ENCODE peak calls at places on chromosome 3, in eight cellular contexts. Q, M, Z, C, B, H, P and Y are unnamed samples.

GRCh38 chr3:124688580-124689454 is 41.4 kb upstream of the UMPS start:
- DNase-seq in H (peak), B (no peak), Q (peak), M (peak), C (peak), Z (peak), P (peak), Y (peak)

GRCh38 chr3:87997298-87997697 is 61.5 kb downstream of the CGGBP1 start:
- DNase-seq in Z (no peak), Q (no peak), P (peak), C (no peak), H (no peak), M (peak), B (no peak), Y (peak)

GRCh38 chr3:150174179-150174578 is 203.5 kb upstream of the PFN2 start:
- DNase-seq in C (no peak), Q (no peak), Z (no peak), B (no peak), H (no peak), M (no peak), P (peak), Y (no peak)

GRCh38 chr3:58612825-58613224 is 35.6 kb upstream of the FAM107A start:
- DNase-seq in M (no peak), Q (no peak), H (no peak), Z (peak), B (no peak), C (no peak), P (peak), Y (no peak)

GRCh38 chr3:100518983-100519382 is 26.6 kb downstream of the TMEM45A start:
- DNase-seq in P (peak), Z (no peak), Q (no peak), C (no peak), H (peak), M (peak), B (no peak), Y (peak)

GRCh38 chr3:24495334-24495994 is 814 bp upstream of the THRB start:
- DNase-seq in Q (peak), B (no peak), Z (peak), C (peak), M (no peak), P (no peak), H (peak), Y (peak)

GRCh38 chr3:183766745-183767606 is 58.4 kb downstream of the MAP6D1 start:
- DNase-seq in Q (peak), H (peak), C (peak), P (peak), M (peak), Z (peak), B (no peak), Y (peak)

GRCh38 chr3:114179575-114179974 is 723 bp upstream of the DRD3 start:
- DNase-seq in C (peak), Z (no peak), M (peak), H (peak), B (no peak), P (peak), Q (peak), Y (peak)

GRCh38 chr3:194135806-194136518 is at the start of gene HES1:
- DNase-seq in P (peak), C (peak), Q (peak), M (peak), Z (peak), B (no peak), H (peak), Y (peak)

GRCh38 chr3:186476044-186476468 is 68.1 kb downstream of the CRYGS start:
- DNase-seq in P (peak), H (peak), B (no peak), C (no peak), Z (no peak), Q (no peak), M (peak), Y (peak)

GRCh38 chr3:126518779-126519177 is 1.2 kb upstream of the UROC1 start:
- DNase-seq in B (no peak), M (no peak), Q (peak), H (no peak), Z (no peak), C (no peak), P (no peak), Y (no peak)

GRCh38 chr3:124351430-124352142 is 359.7 kb upstream of the ROPN1 start:
- DNase-seq in B (no peak), C (peak), P (peak), Z (no peak), H (peak), M (peak), Q (peak), Y (peak)

GRCh38 chr3:194686816-194687637 is 1.3 kb downstream of the FAM43A start:
- DNase-seq in M (peak), H (peak), C (no peak), P (peak), B (no peak), Q (peak), Z (peak), Y (no peak)

GRCh38 chr3:184815046-184815930 is 3.3 kb downstream of the VPS8 start:
- DNase-seq in C (no peak), Q (no peak), M (peak), B (no peak), H (peak), P (peak), Z (no peak), Y (peak)

GRCh38 chr3:45955017-45955647 is 11.9 kb downstream of the CXCR6 start:
- DNase-seq in Z (no peak), M (no peak), P (no peak), Q (no peak), H (no peak), C (no peak), B (no peak), Y (no peak)

GRCh38 chr3:127929818-127930217 is 14.8 kb downstream of the KBTBD12 start:
- DNase-seq in Z (no peak), C (no peak), M (no peak), B (no peak), H (peak), P (no peak), Q (no peak), Y (peak)

GRCh38 chr3:169118666-169119370 is 544.7 kb downstream of the MECOM start:
- DNase-seq in H (no peak), C (no peak), P (no peak), Q (no peak), M (peak), B (no peak), Z (no peak), Y (no peak)

GRCh38 chr3:70281663-70282062 is 30.8 kb downstream of the MDFIC2 start:
- DNase-seq in M (no peak), C (no peak), H (no peak), Q (no peak), B (no peak), P (peak), Z (no peak), Y (no peak)

GRCh38 chr3:57951106-57951882 is 56.9 kb upstream of the FLNB start:
- DNase-seq in C (no peak), M (peak), Q (no peak), P (peak), B (no peak), Z (peak), H (peak), Y (peak)

GRCh38 chr3:136075816-136076215 is 110.3 kb downstream of the PPP2R3A start:
- DNase-seq in P (peak), Q (no peak), C (no peak), H (no peak), M (peak), B (no peak), Z (no peak), Y (no peak)

GRCh38 chr3:58167431-58168351 is 43.1 kb downstream of the DNASE1L3 start:
- DNase-seq in M (peak), H (no peak), P (peak), Q (peak), C (peak), B (no peak), Z (peak), Y (peak)

GRCh38 chr3:37347941-37348340 is 173.6 kb upstream of the LRRFIP2 start:
- DNase-seq in P (no peak), C (no peak), Z (no peak), M (peak), B (no peak), Q (no peak), H (peak), Y (peak)

GRCh38 chr3:57942872-57943283 is 65.3 kb upstream of the FLNB start:
- DNase-seq in Q (no peak), H (no peak), M (no peak), B (no peak), C (no peak), Z (peak), P (no peak), Y (peak)

GRCh38 chr3:58569287-58570001 is 7.7 kb downstream of the FAM107A start:
- DNase-seq in B (no peak), Q (no peak), Z (no peak), M (no peak), P (no peak), C (no peak), H (no peak), Y (no peak)

GRCh38 chr3:57017481-57017880 is 43.0 kb upstream of the SPATA12 start:
- DNase-seq in B (no peak), Q (no peak), H (no peak), Z (no peak), M (peak), P (peak), C (no peak), Y (no peak)

GRCh38 chr3:113697192-113698090 is 999 bp upstream of the USF3 start:
- DNase-seq in H (peak), Q (peak), P (peak), Z (no peak), C (peak), B (no peak), M (no peak), Y (peak)

GRCh38 chr3:2653706-2654105 is 456.5 kb downstream of the IL5RA start:
- DNase-seq in H (no peak), Z (no peak), Q (no peak), B (no peak), C (no peak), P (no peak), M (no peak), Y (no peak)

GRCh38 chr3:49171119-49171774 is at the start of gene KLHDC8B:
- DNase-seq in B (no peak), M (peak), Z (peak), C (peak), Q (peak), H (peak), P (peak), Y (peak)

GRCh38 chr3:64685800-64686445 is 1.9 kb downstream of the ADAMTS9 start:
- DNase-seq in Q (peak), Z (peak), C (peak), M (peak), B (no peak), P (peak), H (peak), Y (peak)

GRCh38 chr3:139676634-139677197 is 1.1 kb downstream of the NMNAT3 start:
- DNase-seq in H (no peak), C (no peak), B (no peak), P (no peak), M (no peak), Z (no peak), Q (no peak), Y (no peak)

GRCh38 chr3:72123908-72124441 is 339.0 kb upstream of the PROK2 start:
- DNase-seq in Q (no peak), P (peak), H (peak), B (no peak), C (no peak), M (peak), Z (peak), Y (peak)

GRCh38 chr3:14550651-14551611 is 10.8 kb upstream of the GRIP2 start:
- DNase-seq in B (no peak), P (peak), M (peak), C (no peak), H (peak), Z (no peak), Q (peak), Y (no peak)

GRCh38 chr3:12125772-12126171 is 32.9 kb downstream of the TIMP4 start:
- DNase-seq in H (no peak), C (no peak), P (no peak), Q (no peak), M (no peak), Z (no peak), B (no peak), Y (no peak)

GRCh38 chr3:123449986-123450474 is 1.1 kb upstream of the ADCY5 start:
- DNase-seq in P (no peak), Q (peak), Z (peak), C (peak), B (no peak), H (no peak), M (no peak), Y (no peak)

GRCh38 chr3:46934067-46934466 is 42.5 kb downstream of the CCDC12 start:
- DNase-seq in M (no peak), Q (no peak), C (no peak), B (no peak), H (no peak), P (no peak), Z (no peak), Y (no peak)

GRCh38 chr3:71131893-71132314 is 451.6 kb downstream of the FOXP1 start:
- DNase-seq in Q (no peak), M (no peak), P (no peak), C (no peak), H (no peak), B (no peak), Z (no peak), Y (no peak)

GRCh38 chr3:126053513-126053912 is 30.4 kb downstream of the SLC41A3 start:
- DNase-seq in Z (no peak), B (no peak), P (no peak), Q (no peak), C (no peak), M (peak), H (peak), Y (peak)

GRCh38 chr3:62374375-62374876 is 1.1 kb upstream of the FEZF2 start:
- DNase-seq in H (peak), C (peak), Q (peak), M (peak), P (peak), B (no peak), Z (no peak), Y (no peak)

GRCh38 chr3:5006755-5007202 is 27.5 kb downstream of the BHLHE40 start:
- DNase-seq in Z (no peak), M (no peak), C (no peak), P (no peak), Q (no peak), H (peak), B (no peak), Y (no peak)

GRCh38 chr3:132642539-132642847 is 17.1 kb downstream of the ACAD11 start:
- DNase-seq in Z (no peak), P (no peak), M (no peak), H (no peak), B (no peak), C (no peak), Q (no peak), Y (no peak)
- TF ChIP-seq CTCF in Z (no peak), P (no peak), M (no peak), H (no peak), B (no peak), C (no peak), Q (no peak), Y (no peak)

GRCh38 chr3:53729618-53730017 is 116.6 kb downstream of the CHDH start:
- DNase-seq in H (peak), M (no peak), Q (no peak), C (no peak), Z (no peak), P (no peak), B (no peak), Y (peak)
- TF ChIP-seq CTCF in H (peak), M (no peak), Q (no peak), C (no peak), Z (peak), P (no peak), B (no peak), Y (no peak)

DNA sequence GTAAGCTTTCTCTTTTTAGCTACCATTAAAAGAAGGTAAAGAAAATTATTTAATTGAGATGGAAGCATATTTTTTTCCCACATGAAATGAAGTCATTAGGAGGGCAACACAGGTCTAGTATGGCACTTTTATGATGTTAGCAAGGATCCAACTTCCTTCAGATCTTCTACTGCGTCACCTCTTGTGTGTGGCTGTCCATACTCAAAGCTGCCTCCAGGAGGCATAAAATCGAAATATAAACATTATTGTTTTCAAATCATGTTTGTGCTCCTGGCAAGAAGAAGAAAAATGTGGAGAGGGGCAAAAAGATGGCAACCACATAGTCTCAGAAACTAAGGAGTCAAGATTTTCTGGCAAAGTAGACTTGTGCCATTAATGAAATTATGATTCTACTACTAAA is 791.7 kb upstream of the EPHA6 start:
- DNase-seq in C (no peak), P (no peak), Z (no peak), Q (no peak), H (no peak), M (no peak), B (no peak), Y (no peak)
- TF ChIP-seq CTCF in C (no peak), P (no peak), Z (no peak), Q (peak), H (no peak), M (no peak), B (no peak), Y (no peak)

GRCh38 chr3:182308328-182308727 is 485.0 kb upstream of the ATP11B start:
- DNase-seq in P (no peak), H (no peak), Q (no peak), M (no peak), B (no peak), Z (no peak), C (no peak), Y (no peak)
- TF ChIP-seq CTCF in P (no peak), H (no peak), Q (no peak), M (no peak), B (no peak), Z (no peak), C (no peak), Y (no peak)